ENCODE peak calls at places on chromosomes 2 and 18, in six cellular contexts. J is HepG2, D is H1, H is SK-N-SH, T is GM12878, V is K562. O is an unnamed sample.

GRCh38 chr2:235685024-235685721 is 191.3 kb downstream of the AGAP1 start:
- DNase-seq in J (no peak), D (no peak), H (no peak), T (no peak), V (no peak), O (no peak)

GRCh38 chr2:51920509-51920908 is 888.6 kb upstream of the NRXN1 start:
- DNase-seq in J (no peak), D (no peak), H (no peak), T (no peak), V (no peak), O (no peak)

GRCh38 chr18:12391487-12392136 is 14.6 kb upstream of the AFG3L2 start:
- DNase-seq in J (peak), D (no peak), H (peak), T (no peak), V (peak), O (peak)

GRCh38 chr18:56175309-56175708 is 463.1 kb downstream of the TXNL1 start:
- DNase-seq in J (no peak), D (no peak), H (no peak), T (no peak), V (no peak), O (no peak)

GRCh38 chr2:10052216-10052615 is 8.9 kb downstream of the KLF11 start:
- DNase-seq in J (no peak), D (no peak), H (no peak), T (no peak), V (no peak), O (no peak)

GRCh38 chr2:11029136-11029535 is 117.4 kb downstream of the KCNF1 start:
- DNase-seq in J (no peak), D (no peak), H (no peak), T (no peak), V (no peak), O (no peak)

GRCh38 chr2:56465491-56465890 is 281.7 kb downstream of the CCDC85A start:
- DNase-seq in J (no peak), D (no peak), H (no peak), T (no peak), V (no peak), O (no peak)

GRCh38 chr2:28630341-28630740 is 121.3 kb upstream of the PPP1CB start:
- DNase-seq in J (no peak), D (no peak), H (no peak), T (no peak), V (no peak), O (no peak)

GRCh38 chr2:234834228-234834923 is 117.4 kb upstream of the SH3BP4 start:
- DNase-seq in J (no peak), D (no peak), H (no peak), T (no peak), V (no peak), O (no peak)

GRCh38 chr2:25280066-25280687 is 61.5 kb downstream of the DNMT3A start:
- DNase-seq in J (peak), D (no peak), H (no peak), T (no peak), V (no peak), O (no peak)

GRCh38 chr2:196415384-196415783 is 224.1 kb upstream of the CCDC150 start:
- DNase-seq in J (no peak), D (no peak), H (no peak), T (no peak), V (no peak), O (no peak)

GRCh38 chr2:215171151-215171550 is 32.7 kb upstream of the ABCA12 start:
- DNase-seq in J (no peak), D (no peak), H (no peak), T (peak), V (no peak), O (no peak)

GRCh38 chr2:35114765-35115164 is 1240.8 kb upstream of the CRIM1 start:
- DNase-seq in J (peak), D (no peak), H (no peak), T (no peak), V (no peak), O (no peak)

GRCh38 chr2:55838653-55839052 is 84.9 kb downstream of the EFEMP1 start:
- DNase-seq in J (no peak), D (no peak), H (no peak), T (no peak), V (no peak), O (no peak)

DNA sequence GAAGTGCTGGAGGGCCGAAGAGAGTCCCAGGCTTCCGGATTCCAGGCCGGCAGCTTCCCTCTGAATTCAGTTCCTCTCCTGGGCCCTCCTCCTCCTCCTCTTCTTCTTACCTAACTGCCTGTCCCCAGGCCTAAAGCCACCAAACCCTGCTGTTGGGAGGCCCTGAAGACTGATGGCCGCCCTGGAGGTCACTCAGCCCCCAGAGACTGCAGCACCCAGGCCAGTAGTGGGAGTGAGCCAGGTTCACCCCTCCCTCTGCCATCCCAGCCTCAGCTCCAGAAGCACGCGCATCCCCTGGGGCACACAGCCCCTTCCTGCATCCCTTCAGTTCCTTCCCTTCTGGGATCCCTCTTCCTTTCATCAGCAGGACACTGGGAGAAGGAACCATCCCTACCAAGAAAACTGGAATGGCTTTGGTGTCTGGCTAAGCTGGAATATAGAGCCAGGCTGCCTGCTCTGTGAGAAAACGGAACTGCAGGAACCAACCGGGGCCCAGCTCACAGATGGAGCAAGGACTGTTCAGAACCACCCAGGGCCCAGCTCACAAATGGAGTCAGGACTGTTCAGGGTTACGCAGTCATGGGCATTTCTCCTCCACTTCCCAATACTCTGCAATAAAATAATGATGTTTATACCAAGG is 127.4 kb downstream of the NDUFA10 start:
- DNase-seq in J (no peak), D (no peak), H (no peak), T (no peak), V (no peak), O (no peak)
- TF ChIP-seq USF2 in J (no peak), D (no peak), H (no peak), T (no peak), V (no peak), O (no peak)

GRCh38 chr18:13463526-13463925 is 245.0 kb downstream of the LDLRAD4 start:
- DNase-seq in J (no peak), D (no peak), H (no peak), T (no peak), V (no peak), O (no peak)
- H3K27ac ChIP-seq in J (no peak), D (no peak), H (no peak), T (no peak), V (no peak), O (no peak)

DNA sequence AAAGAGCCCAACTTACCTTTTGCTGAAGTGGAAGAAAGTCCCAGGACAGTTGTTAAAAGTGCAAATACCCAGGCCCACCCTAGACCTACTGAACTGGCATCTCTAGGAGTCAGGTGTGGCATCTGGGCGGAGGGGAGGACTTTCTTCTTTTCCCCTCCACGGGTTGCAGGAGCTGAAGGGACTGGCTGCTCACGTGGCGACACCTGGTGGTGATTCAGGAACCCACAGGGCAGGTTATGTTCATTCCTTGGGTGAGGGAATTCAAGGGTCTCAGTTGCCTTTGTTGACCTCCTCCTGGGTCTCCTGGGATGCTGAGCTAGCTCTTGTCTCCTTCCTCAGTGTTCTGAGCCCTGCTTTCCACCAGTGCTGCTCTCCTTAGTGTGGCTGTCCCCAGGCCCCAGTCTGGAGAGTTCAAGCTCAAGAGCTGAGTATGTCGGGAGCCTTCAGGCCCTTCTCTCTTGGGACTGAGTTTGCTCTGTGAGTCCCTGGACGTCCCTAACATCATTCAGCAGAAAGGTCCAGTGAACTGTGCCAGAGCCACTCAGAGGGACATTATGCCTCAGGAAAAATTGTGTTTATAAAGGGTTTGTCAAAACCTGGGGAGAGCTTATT is 56.9 kb downstream of the DYSF start:
- DNase-seq in J (peak), D (no peak), H (peak), T (no peak), V (peak), O (peak)
- H3K9ac ChIP-seq in J (no peak), D (no peak), H (no peak), T (no peak), V (no peak), O (no peak)

GRCh38 chr2:53769318-53769945 is 1.8 kb downstream of the CHAC2 start:
- DNase-seq in J (no peak), D (no peak), H (no peak), T (no peak), V (no peak), O (no peak)

GRCh38 chr2:53767405-53768232 is at the start of gene CHAC2:
- DNase-seq in J (peak), D (no peak), H (peak), T (peak), V (peak), O (peak)

GRCh38 chr2:53765749-53766148 is 1.9 kb upstream of the CHAC2 start:
- DNase-seq in J (no peak), D (no peak), H (no peak), T (no peak), V (peak), O (no peak)

GRCh38 chr2:53770264-53770663 is 2.7 kb downstream of the CHAC2 start:
- DNase-seq in J (no peak), D (no peak), H (no peak), T (no peak), V (peak), O (no peak)

GRCh38 chr2:53768233-53768542 is 584 bp downstream of the CHAC2 start:
- DNase-seq in J (no peak), D (no peak), H (no peak), T (no peak), V (no peak), O (no peak)
- TF ChIP-seq USF2 in J (no peak), D (no peak), H (no peak), T (no peak), V (no peak), O (no peak)

GRCh38 chr2:98805412-98806265 is 74.7 kb upstream of the MGAT4A start:
- DNase-seq in J (peak), D (no peak), H (peak), T (no peak), V (no peak), O (peak)
- H3K27ac ChIP-seq in J (peak), D (no peak), H (peak), T (no peak), V (no peak), O (no peak)

DNA sequence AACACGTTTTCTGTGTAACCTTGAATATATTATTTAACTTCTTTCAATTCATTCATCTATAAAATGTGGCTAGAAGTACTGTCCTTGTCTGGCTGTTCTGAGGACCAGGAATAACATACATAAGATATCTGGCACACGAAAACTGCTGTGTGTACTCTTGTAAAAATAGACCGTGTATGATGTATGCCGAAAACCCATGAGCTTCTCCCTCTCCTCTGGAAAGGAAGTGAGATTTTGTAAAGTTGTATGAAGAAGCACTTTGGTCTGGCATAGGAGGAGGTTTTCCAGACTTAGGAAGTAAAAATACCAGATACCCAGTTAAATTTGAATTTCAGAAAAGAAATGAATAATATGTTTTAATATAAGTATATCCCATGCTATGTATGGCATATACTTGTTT is 229.4 kb downstream of the GALR1 start:
- DNase-seq in J (no peak), D (no peak), H (no peak), T (no peak), V (no peak), O (no peak)
- H3K9ac ChIP-seq in J (no peak), D (no peak), H (no peak), T (no peak), V (no peak), O (no peak)

GRCh38 chr2:240565267-240566202 is 2.7 kb upstream of the RNPEPL1 start:
- DNase-seq in J (peak), D (no peak), H (peak), T (peak), V (peak), O (peak)
- TF ChIP-seq USF2 in J (no peak), D (no peak), H (no peak), T (no peak), V (no peak), O (no peak)

GRCh38 chr2:98039085-98039756 is 43.5 kb upstream of the TMEM131 start:
- DNase-seq in J (no peak), D (no peak), H (no peak), T (no peak), V (no peak), O (no peak)
- H3K27ac ChIP-seq in J (no peak), D (no peak), H (no peak), T (no peak), V (no peak), O (no peak)

DNA sequence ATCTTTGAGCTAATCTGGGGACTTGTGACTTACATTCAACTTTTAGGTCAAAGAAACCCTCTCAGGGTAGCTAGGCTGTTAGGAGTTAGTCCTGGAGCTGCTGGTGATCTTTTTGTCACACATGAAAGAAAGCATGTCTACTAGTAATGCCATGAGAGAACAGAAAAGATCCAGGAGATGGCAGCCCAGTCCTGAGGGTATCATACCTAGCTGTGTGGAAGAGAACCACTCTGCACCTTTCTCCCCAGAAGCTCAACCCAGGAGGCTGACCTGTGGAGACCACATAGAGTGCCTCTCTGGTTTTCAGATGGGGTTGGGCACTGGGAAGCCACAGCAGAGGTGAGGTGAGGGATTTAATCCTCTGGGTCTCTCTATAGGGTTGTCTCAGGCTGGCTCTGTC is 460.2 kb upstream of the UBE2E3 start:
- DNase-seq in J (no peak), D (no peak), H (no peak), T (no peak), V (no peak), O (peak)
- H3K9ac ChIP-seq in J (no peak), D (no peak), H (no peak), T (no peak), V (no peak), O (no peak)

GRCh38 chr2:219469186-219469724 is 29.4 kb upstream of the GMPPA start:
- DNase-seq in J (peak), D (no peak), H (no peak), T (no peak), V (peak), O (peak)
- TF ChIP-seq USF2 in J (no peak), D (no peak), H (no peak), T (no peak), V (no peak), O (no peak)